ENCODE peak calls at places on chromosome 5, in four cellular contexts. One of them, this sample, is unnamed.

GRCh38 chr5:102865510-102866314 is 110.6 kb downstream of the PAM start:
- DNase-seq in adrenal gland: peak; percentile 83
- DNase-seq in Caco-2: peak; percentile 47
- DNase-seq in heart right ventricle: peak; percentile 78
- DNase-seq in this sample: peak; percentile 38

GRCh38 chr5:36944607-36945225 is 68.1 kb downstream of the NIPBL start:
- DNase-seq in heart right ventricle: no peak
- DNase-seq in Caco-2: peak; percentile 30
- DNase-seq in adrenal gland: no peak
- DNase-seq in this sample: no peak

GRCh38 chr5:111968459-111968858 is 211.5 kb upstream of the NREP start:
- DNase-seq in adrenal gland: no peak
- DNase-seq in Caco-2: no peak
- DNase-seq in heart right ventricle: no peak
- DNase-seq in this sample: no peak

GRCh38 chr5:53303105-53303504 is 177.3 kb upstream of the FST start:
- DNase-seq in adrenal gland: no peak
- DNase-seq in Caco-2: no peak
- DNase-seq in heart right ventricle: no peak
- DNase-seq in this sample: no peak

GRCh38 chr5:92687793-92688467 is 893.1 kb downstream of the NR2F1-AS1 start:
- DNase-seq in adrenal gland: no peak
- DNase-seq in Caco-2: peak; percentile 38
- DNase-seq in heart right ventricle: no peak
- DNase-seq in this sample: no peak

GRCh38 chr5:173833200-173833599 is 54.9 kb upstream of the CPEB4 start:
- DNase-seq in adrenal gland: peak; percentile 65
- DNase-seq in heart right ventricle: no peak
- DNase-seq in Caco-2: no peak
- DNase-seq in this sample: no peak

GRCh38 chr5:134043793-134044525 is 39.2 kb upstream of the VDAC1 start:
- DNase-seq in heart right ventricle: no peak
- DNase-seq in adrenal gland: no peak
- DNase-seq in Caco-2: no peak
- DNase-seq in this sample: no peak

GRCh38 chr5:52947208-52947607 is 41.9 kb upstream of the ITGA2 start:
- DNase-seq in Caco-2: no peak
- DNase-seq in heart right ventricle: no peak
- DNase-seq in adrenal gland: no peak
- DNase-seq in this sample: no peak

GRCh38 chr5:158198636-158199035 is 339.7 kb upstream of the CLINT1 start:
- DNase-seq in adrenal gland: no peak
- DNase-seq in heart right ventricle: no peak
- DNase-seq in Caco-2: no peak
- DNase-seq in this sample: no peak

GRCh38 chr5:7849531-7850240 is 1.2 kb downstream of the CFAP90 start:
- DNase-seq in heart right ventricle: peak; percentile 7
- DNase-seq in Caco-2: peak; percentile 57
- DNase-seq in adrenal gland: peak; percentile 17
- DNase-seq in this sample: peak; percentile 44

GRCh38 chr5:160555836-160556660 is 134.4 kb downstream of the PTTG1 start:
- DNase-seq in heart right ventricle: no peak
- DNase-seq in adrenal gland: no peak
- DNase-seq in Caco-2: no peak
- DNase-seq in this sample: no peak

GRCh38 chr5:133445744-133446143 is 166.6 kb downstream of the FSTL4 start:
- DNase-seq in adrenal gland: no peak
- DNase-seq in heart right ventricle: no peak
- DNase-seq in Caco-2: no peak
- DNase-seq in this sample: no peak

GRCh38 chr5:9376363-9377117 is 169.3 kb downstream of the SEMA5A start:
- DNase-seq in heart right ventricle: no peak
- DNase-seq in Caco-2: no peak
- DNase-seq in adrenal gland: no peak
- DNase-seq in this sample: no peak

GRCh38 chr5:172143875-172144274 is 44.1 kb downstream of the STK10 start:
- DNase-seq in Caco-2: no peak
- DNase-seq in adrenal gland: no peak
- DNase-seq in heart right ventricle: no peak
- DNase-seq in this sample: no peak

GRCh38 chr5:36575367-36575781 is 31.0 kb upstream of the SLC1A3 start:
- DNase-seq in adrenal gland: no peak
- DNase-seq in Caco-2: no peak
- DNase-seq in heart right ventricle: no peak
- DNase-seq in this sample: no peak

GRCh38 chr5:1724822-1725602 is 74.6 kb downstream of the MRPL36 start:
- DNase-seq in Caco-2: no peak
- DNase-seq in adrenal gland: peak; percentile 28
- DNase-seq in heart right ventricle: no peak
- DNase-seq in this sample: peak; percentile 3

GRCh38 chr5:16508730-16509531 is 43.3 kb upstream of the ZNF622 start:
- DNase-seq in adrenal gland: peak; percentile 20
- DNase-seq in Caco-2: peak; percentile 56
- DNase-seq in heart right ventricle: peak; percentile 74
- DNase-seq in this sample: peak; percentile 43

GRCh38 chr5:111859533-111860270 is 102.7 kb upstream of the NREP start:
- DNase-seq in Caco-2: no peak
- DNase-seq in heart right ventricle: peak; percentile 8
- DNase-seq in adrenal gland: no peak
- DNase-seq in this sample: no peak

GRCh38 chr5:96336351-96336985 is 96.6 kb downstream of the PCSK1 start:
- DNase-seq in adrenal gland: peak; percentile 71
- DNase-seq in heart right ventricle: peak; percentile 78
- DNase-seq in Caco-2: peak; percentile 79
- DNase-seq in this sample: peak; percentile 85

GRCh38 chr5:10789021-10789420 is 28.0 kb upstream of the DAP start:
- DNase-seq in adrenal gland: peak; percentile 88
- DNase-seq in heart right ventricle: peak; percentile 11
- DNase-seq in Caco-2: no peak
- DNase-seq in this sample: no peak

GRCh38 chr5:157749462-157749799 is 5.9 kb downstream of the LSM11 start:
- DNase-seq in Caco-2: no peak
- DNase-seq in heart right ventricle: no peak
- DNase-seq in adrenal gland: no peak
- DNase-seq in this sample: no peak

GRCh38 chr5:107215581-107215980 is 455.2 kb downstream of the EFNA5 start:
- DNase-seq in adrenal gland: no peak
- DNase-seq in heart right ventricle: no peak
- DNase-seq in Caco-2: no peak
- DNase-seq in this sample: no peak

GRCh38 chr5:73821003-73821402 is 195.0 kb downstream of the ARHGEF28 start:
- DNase-seq in adrenal gland: no peak
- DNase-seq in Caco-2: no peak
- DNase-seq in heart right ventricle: no peak
- DNase-seq in this sample: no peak

GRCh38 chr5:57221049-57221568 is 47.2 kb downstream of the GPBP1 start:
- DNase-seq in Caco-2: peak; percentile 69
- DNase-seq in adrenal gland: no peak
- DNase-seq in heart right ventricle: peak; percentile 48
- DNase-seq in this sample: peak; percentile 38

GRCh38 chr5:90833753-90834152 is 275.2 kb downstream of the ADGRV1 start:
- DNase-seq in heart right ventricle: no peak
- DNase-seq in adrenal gland: no peak
- DNase-seq in Caco-2: no peak
- DNase-seq in this sample: no peak

GRCh38 chr5:136210259-136210658 is 17.3 kb upstream of the SMIM32 start:
- DNase-seq in Caco-2: no peak
- DNase-seq in heart right ventricle: no peak
- DNase-seq in adrenal gland: no peak
- DNase-seq in this sample: no peak

GRCh38 chr5:10632110-10632903 is 68.4 kb downstream of the ANKRD33B start:
- DNase-seq in adrenal gland: no peak
- DNase-seq in heart right ventricle: no peak
- DNase-seq in Caco-2: no peak
- DNase-seq in this sample: no peak

GRCh38 chr5:71883745-71884103 is 164.6 kb downstream of the CARTPT start:
- DNase-seq in Caco-2: no peak
- DNase-seq in heart right ventricle: peak; percentile 50
- DNase-seq in adrenal gland: no peak
- DNase-seq in this sample: no peak
- H3K36me3 ChIP-seq in Caco-2: no peaks in the 10 kb centered on the region
- H3K36me3 ChIP-seq in heart right ventricle: no peaks in the 10 kb centered on the region
- H3K36me3 ChIP-seq in adrenal gland: no peaks in the 10 kb centered on the region
- H3K36me3 ChIP-seq in this sample: no peaks in the 10 kb centered on the region

GRCh38 chr5:148730955-148731898 is 76.9 kb upstream of the HTR4 start:
- DNase-seq in heart right ventricle: peak; percentile 88
- DNase-seq in adrenal gland: peak; percentile 88
- DNase-seq in Caco-2: peak; percentile 78
- DNase-seq in this sample: peak; percentile 74
- H3K4me3 ChIP-seq in heart right ventricle: no peak overlapping the region
- H3K4me3 ChIP-seq in adrenal gland: no peak overlapping the region
- H3K4me3 ChIP-seq in Caco-2: no peak overlapping the region
- H3K4me3 ChIP-seq in this sample: no peak overlapping the region

DNA sequence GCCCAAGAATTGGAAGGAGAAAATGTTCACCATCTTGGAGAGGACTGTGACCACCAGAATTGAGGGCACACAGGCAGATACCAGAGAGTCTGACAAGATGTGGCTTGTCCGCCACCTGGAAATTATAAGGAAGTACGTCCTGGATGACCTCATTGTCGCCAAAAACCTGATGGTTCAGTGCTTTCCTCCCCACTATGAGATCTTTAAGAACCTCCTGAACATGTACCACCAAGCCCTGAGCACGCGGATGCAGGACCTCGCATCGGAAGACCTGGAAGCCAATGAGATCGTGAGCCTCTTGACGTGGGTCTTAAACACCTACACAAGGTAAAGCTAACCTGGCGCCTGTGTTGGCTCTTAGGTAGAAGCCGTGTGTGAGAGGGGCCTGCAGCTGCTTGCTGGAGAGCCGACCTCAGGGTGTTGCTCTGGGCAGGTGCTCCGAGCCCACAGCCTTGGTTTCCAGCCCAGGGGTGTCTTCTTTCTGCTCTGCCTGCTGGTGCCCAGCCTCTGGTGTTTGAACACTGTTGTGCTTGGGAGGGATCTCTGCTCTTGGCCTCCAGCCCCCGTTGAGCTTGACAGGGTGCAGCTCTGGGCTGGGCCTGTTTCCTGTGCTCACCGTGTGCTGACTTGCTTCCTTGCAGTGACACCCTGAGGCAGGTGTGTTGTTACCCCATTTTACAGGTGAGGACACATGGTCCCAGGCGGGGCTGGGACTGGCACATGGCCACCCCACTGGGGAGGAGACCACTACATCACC is 10.9 kb downstream of the EXOC3 start:
- DNase-seq in adrenal gland: peak; percentile 4
- DNase-seq in heart right ventricle: no peak
- DNase-seq in Caco-2: no peak
- DNase-seq in this sample: no peak
- H3K36me3 ChIP-seq in adrenal gland: no peaks in the 10 kb centered on the region
- H3K36me3 ChIP-seq in heart right ventricle: peaks cover 6% of the 10 kb centered on the region
- H3K36me3 ChIP-seq in Caco-2: no peaks in the 10 kb centered on the region
- H3K36me3 ChIP-seq in this sample: no peaks in the 10 kb centered on the region

GRCh38 chr5:141811287-141812155 is 66.7 kb downstream of the PCDH1 start:
- DNase-seq in adrenal gland: no peak
- DNase-seq in Caco-2: peak; percentile 22
- DNase-seq in heart right ventricle: no peak
- DNase-seq in this sample: no peak
- H3K4me3 ChIP-seq in adrenal gland: no peak overlapping the region
- H3K4me3 ChIP-seq in Caco-2: no peak overlapping the region
- H3K4me3 ChIP-seq in heart right ventricle: no peak overlapping the region
- H3K4me3 ChIP-seq in this sample: no peak overlapping the region

GRCh38 chr5:142000176-142000575 is 12.7 kb downstream of the GNPDA1 start:
- DNase-seq in heart right ventricle: no peak
- DNase-seq in adrenal gland: no peak
- DNase-seq in Caco-2: no peak
- DNase-seq in this sample: no peak

GRCh38 chr5:141994737-141995136 is 18.1 kb downstream of the GNPDA1 start:
- DNase-seq in Caco-2: no peak
- DNase-seq in heart right ventricle: no peak
- DNase-seq in adrenal gland: no peak
- DNase-seq in this sample: no peak

GRCh38 chr5:141995656-141996055 is 17.2 kb downstream of the GNPDA1 start:
- DNase-seq in Caco-2: no peak
- DNase-seq in adrenal gland: no peak
- DNase-seq in heart right ventricle: no peak
- DNase-seq in this sample: no peak

GRCh38 chr5:142000709-142001484 is 11.9 kb downstream of the GNPDA1 start:
- DNase-seq in heart right ventricle: no peak
- DNase-seq in Caco-2: peak; percentile 15
- DNase-seq in adrenal gland: no peak
- DNase-seq in this sample: no peak

DNA sequence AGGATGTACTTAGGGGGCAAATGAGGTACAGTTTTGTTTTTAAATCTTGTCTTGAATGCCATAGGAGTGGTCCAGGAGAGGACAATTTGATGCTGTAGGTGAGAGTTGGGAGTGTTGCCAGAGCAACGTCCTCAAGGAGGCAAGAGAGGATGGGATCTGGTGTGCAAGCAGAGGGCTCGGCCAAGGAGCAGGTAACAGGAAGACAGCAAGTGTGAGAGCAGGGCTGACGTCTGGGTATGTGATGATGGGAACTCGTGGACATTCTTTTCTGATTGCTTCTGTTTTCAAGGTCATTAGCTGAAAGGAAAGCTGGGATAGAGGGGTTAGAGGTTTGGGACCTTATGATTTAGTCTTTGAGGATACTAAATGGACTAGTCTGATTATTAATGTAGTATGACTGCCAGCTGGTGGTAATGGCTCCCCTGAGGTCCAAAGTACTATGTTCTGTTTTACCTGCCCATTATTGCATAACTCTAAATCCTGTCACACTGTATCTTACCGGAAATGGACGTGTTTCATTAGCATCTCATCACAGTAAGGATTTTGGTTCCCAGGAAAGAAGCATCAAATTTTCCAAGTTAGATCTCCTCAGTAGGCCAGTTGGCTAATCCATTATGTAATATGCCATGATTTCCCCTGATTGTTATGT is 15.3 kb downstream of the GNPDA1 start:
- DNase-seq in heart right ventricle: no peak
- DNase-seq in Caco-2: no peak
- DNase-seq in adrenal gland: no peak
- DNase-seq in this sample: no peak
- H3K36me3 ChIP-seq in heart right ventricle: no peaks in the 10 kb centered on the region
- H3K36me3 ChIP-seq in Caco-2: peaks cover 1% of the 10 kb centered on the region
- H3K36me3 ChIP-seq in adrenal gland: no peaks in the 10 kb centered on the region
- H3K36me3 ChIP-seq in this sample: peaks cover 4% of the 10 kb centered on the region

DNA sequence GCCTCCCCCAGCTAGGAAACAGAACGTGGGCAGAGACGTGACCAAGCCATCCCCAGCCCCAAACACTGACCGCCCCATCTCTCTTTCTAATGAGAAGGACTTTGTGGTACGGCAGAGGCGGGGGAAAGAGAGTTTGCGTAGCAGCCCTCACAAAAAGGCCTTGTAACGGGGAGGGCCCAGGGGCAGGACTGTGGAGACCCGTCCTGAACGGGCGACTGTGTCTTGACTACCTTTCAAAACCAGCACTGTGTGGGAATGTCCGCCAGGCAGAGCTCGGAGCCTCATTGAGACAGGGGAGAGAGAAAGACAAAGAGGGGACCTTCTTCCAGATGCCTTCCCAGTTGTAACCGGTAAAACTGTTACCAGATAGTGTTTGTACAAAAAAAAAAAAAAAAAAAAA is 29.7 kb downstream of the CD180 start:
- DNase-seq in heart right ventricle: no peak
- DNase-seq in Caco-2: no peak
- DNase-seq in adrenal gland: no peak
- DNase-seq in this sample: no peak
- H3K4me3 ChIP-seq in heart right ventricle: peak overlapping the region; percentile 37
- H3K4me3 ChIP-seq in Caco-2: no peak overlapping the region
- H3K4me3 ChIP-seq in adrenal gland: no peak overlapping the region
- H3K4me3 ChIP-seq in this sample: no peak overlapping the region

GRCh38 chr5:14425581-14425980 is 156.0 kb upstream of the OTULINL start:
- DNase-seq in adrenal gland: no peak
- DNase-seq in heart right ventricle: no peak
- DNase-seq in Caco-2: no peak
- DNase-seq in this sample: no peak
- H3K36me3 ChIP-seq in adrenal gland: no peaks in the 10 kb centered on the region
- H3K36me3 ChIP-seq in heart right ventricle: no peaks in the 10 kb centered on the region
- H3K36me3 ChIP-seq in Caco-2: peaks cover 1% of the 10 kb centered on the region
- H3K36me3 ChIP-seq in this sample: no peaks in the 10 kb centered on the region